ENCODE peak calls at places on chromosome 18, in four cellular contexts. One of them, this sample, is unnamed.
A peak's percentile ranks its signal among the peaks of the same experiment; 100 is the strongest.

GRCh38 chr18:10923671-10924070 is 225.7 kb downstream of the PIEZO2 start:
- DNase-seq in SJSA1: no peak
- DNase-seq in brain microvascular endothelial cell: no peak
- DNase-seq in bronchial epithelial cell: no peak
- DNase-seq in this sample: no peak

GRCh38 chr18:3995476-3996102 is 459.5 kb downstream of the DLGAP1 start:
- DNase-seq in SJSA1: peak; percentile 33
- DNase-seq in brain microvascular endothelial cell: peak; percentile 33
- DNase-seq in bronchial epithelial cell: peak; percentile 67
- DNase-seq in this sample: no peak

GRCh38 chr18:41324934-41325333 is 630.1 kb upstream of the PIK3C3 start:
- DNase-seq in SJSA1: no peak
- DNase-seq in brain microvascular endothelial cell: no peak
- DNase-seq in bronchial epithelial cell: peak; percentile 89
- DNase-seq in this sample: peak; percentile 7

GRCh38 chr18:12637393-12637792 is 20.5 kb downstream of the SPIRE1 start:
- DNase-seq in SJSA1: no peak
- DNase-seq in brain microvascular endothelial cell: peak; percentile 40
- DNase-seq in bronchial epithelial cell: no peak
- DNase-seq in this sample: no peak

GRCh38 chr18:32803571-32803970 is 30.7 kb upstream of the KLHL14 start:
- DNase-seq in SJSA1: no peak
- DNase-seq in brain microvascular endothelial cell: no peak
- DNase-seq in bronchial epithelial cell: no peak
- DNase-seq in this sample: no peak

GRCh38 chr18:392926-393325 is 107.6 kb downstream of the COLEC12 start:
- DNase-seq in SJSA1: no peak
- DNase-seq in brain microvascular endothelial cell: no peak
- DNase-seq in bronchial epithelial cell: no peak
- DNase-seq in this sample: no peak

GRCh38 chr18:73088445-73088844 is 220.7 kb upstream of the NETO1 start:
- DNase-seq in SJSA1: no peak
- DNase-seq in brain microvascular endothelial cell: no peak
- DNase-seq in bronchial epithelial cell: no peak
- DNase-seq in this sample: no peak

GRCh38 chr18:53906681-53907080 is 317.8 kb downstream of the MBD2 start:
- DNase-seq in SJSA1: no peak
- DNase-seq in brain microvascular endothelial cell: no peak
- DNase-seq in bronchial epithelial cell: no peak
- DNase-seq in this sample: no peak

GRCh38 chr18:73646772-73647171 is 500.9 kb downstream of the FBXO15 start:
- DNase-seq in SJSA1: peak; percentile 11
- DNase-seq in brain microvascular endothelial cell: peak; percentile 44
- DNase-seq in bronchial epithelial cell: peak; percentile 93
- DNase-seq in this sample: peak; percentile 29

GRCh38 chr18:10057808-10058791 is 144.3 kb downstream of the VAPA start:
- DNase-seq in SJSA1: peak; percentile 88
- DNase-seq in brain microvascular endothelial cell: peak; percentile 59
- DNase-seq in bronchial epithelial cell: peak; percentile 74
- DNase-seq in this sample: peak; percentile 81

GRCh38 chr18:3867768-3868445 is 417.9 kb downstream of the TGIF1 start:
- DNase-seq in SJSA1: no peak
- DNase-seq in brain microvascular endothelial cell: no peak
- DNase-seq in bronchial epithelial cell: no peak
- DNase-seq in this sample: no peak

GRCh38 chr18:76379226-76380126 is 115.6 kb downstream of the ZNF516 start:
- DNase-seq in SJSA1: no peak
- DNase-seq in brain microvascular endothelial cell: no peak
- DNase-seq in bronchial epithelial cell: no peak
- DNase-seq in this sample: no peak

GRCh38 chr18:9348079-9348671 is 13.6 kb downstream of the TWSG1 start:
- DNase-seq in SJSA1: peak; percentile 59
- DNase-seq in brain microvascular endothelial cell: peak; percentile 21
- DNase-seq in bronchial epithelial cell: no peak
- DNase-seq in this sample: no peak

GRCh38 chr18:50545936-50546335 is 14.0 kb upstream of the MAPK4 start:
- DNase-seq in SJSA1: no peak
- DNase-seq in brain microvascular endothelial cell: no peak
- DNase-seq in bronchial epithelial cell: no peak
- DNase-seq in this sample: no peak

GRCh38 chr18:54240629-54241107 is 16.2 kb upstream of the MBD2 start:
- DNase-seq in SJSA1: no peak
- DNase-seq in brain microvascular endothelial cell: no peak
- DNase-seq in bronchial epithelial cell: no peak
- DNase-seq in this sample: no peak

GRCh38 chr18:44744206-44745180 is 63.8 kb downstream of the SETBP1 start:
- DNase-seq in SJSA1: no peak
- DNase-seq in brain microvascular endothelial cell: no peak
- DNase-seq in bronchial epithelial cell: no peak
- DNase-seq in this sample: no peak

DNA sequence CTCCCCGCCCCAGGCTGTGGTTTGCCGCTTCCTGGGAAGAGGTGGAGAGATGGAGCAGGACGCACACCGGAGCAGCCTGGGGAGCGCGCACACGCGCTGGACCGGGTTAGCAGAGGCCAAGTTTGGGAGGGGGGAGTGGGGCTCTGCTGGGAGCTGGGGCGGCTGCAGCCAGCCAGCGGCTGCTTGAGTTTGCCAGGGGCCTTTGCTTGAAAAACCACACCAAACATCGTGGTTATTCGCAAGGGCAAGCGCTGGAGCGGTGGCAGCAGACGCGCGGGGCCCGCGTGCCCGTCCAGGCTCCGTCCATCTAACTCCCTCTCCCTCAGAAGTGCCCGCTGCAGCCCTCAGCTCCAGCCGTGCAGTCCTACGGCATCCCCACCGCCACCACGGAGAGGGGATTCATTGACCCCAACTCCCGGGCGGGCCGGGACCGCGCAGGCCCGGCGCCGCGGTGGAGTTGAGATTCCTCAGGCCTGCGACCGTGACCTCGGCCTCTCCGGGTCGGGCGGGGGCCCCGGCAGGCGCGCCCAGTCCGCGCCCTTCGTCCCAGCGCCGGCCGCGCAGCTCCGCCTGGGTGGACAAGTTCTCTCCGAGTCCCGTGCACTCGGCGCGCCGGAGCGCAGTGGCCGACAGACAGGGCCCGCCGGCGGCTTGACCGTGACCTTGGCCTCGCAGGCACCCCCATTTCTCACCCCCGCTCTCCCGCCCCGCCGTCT is 4.5 kb downstream of the PTGR3 start:
- DNase-seq in SJSA1: no peak
- DNase-seq in brain microvascular endothelial cell: no peak
- DNase-seq in bronchial epithelial cell: no peak
- DNase-seq in this sample: no peak
- H3K4me3 ChIP-seq in SJSA1: no peak overlapping the region
- H3K4me3 ChIP-seq in brain microvascular endothelial cell: peak overlapping the region; percentile 49
- H3K4me3 ChIP-seq in bronchial epithelial cell: peak overlapping the region; percentile 27
- H3K4me3 ChIP-seq in this sample: peak overlapping the region; percentile 45

GRCh38 chr18:49074505-49074904 is 123.7 kb upstream of the SMAD7 start:
- DNase-seq in SJSA1: no peak
- DNase-seq in brain microvascular endothelial cell: no peak
- DNase-seq in bronchial epithelial cell: no peak
- DNase-seq in this sample: no peak

GRCh38 chr18:49073431-49073830 is 122.7 kb upstream of the SMAD7 start:
- DNase-seq in SJSA1: no peak
- DNase-seq in brain microvascular endothelial cell: no peak
- DNase-seq in bronchial epithelial cell: no peak
- DNase-seq in this sample: no peak

GRCh38 chr18:49072524-49072934 is 121.8 kb upstream of the SMAD7 start:
- DNase-seq in SJSA1: no peak
- DNase-seq in brain microvascular endothelial cell: no peak
- DNase-seq in bronchial epithelial cell: peak; percentile 17
- DNase-seq in this sample: no peak

GRCh38 chr18:49071776-49072175 is 121.0 kb upstream of the SMAD7 start:
- DNase-seq in SJSA1: no peak
- DNase-seq in brain microvascular endothelial cell: no peak
- DNase-seq in bronchial epithelial cell: no peak
- DNase-seq in this sample: no peak

GRCh38 chr18:49072940-49073339 is 122.2 kb upstream of the SMAD7 start:
- DNase-seq in SJSA1: no peak
- DNase-seq in brain microvascular endothelial cell: no peak
- DNase-seq in bronchial epithelial cell: peak; percentile 70
- DNase-seq in this sample: no peak
- H3K4me3 ChIP-seq in SJSA1: no peak overlapping the region
- H3K4me3 ChIP-seq in brain microvascular endothelial cell: no peak overlapping the region
- H3K4me3 ChIP-seq in bronchial epithelial cell: no peak overlapping the region
- H3K4me3 ChIP-seq in this sample: no peak overlapping the region

DNA sequence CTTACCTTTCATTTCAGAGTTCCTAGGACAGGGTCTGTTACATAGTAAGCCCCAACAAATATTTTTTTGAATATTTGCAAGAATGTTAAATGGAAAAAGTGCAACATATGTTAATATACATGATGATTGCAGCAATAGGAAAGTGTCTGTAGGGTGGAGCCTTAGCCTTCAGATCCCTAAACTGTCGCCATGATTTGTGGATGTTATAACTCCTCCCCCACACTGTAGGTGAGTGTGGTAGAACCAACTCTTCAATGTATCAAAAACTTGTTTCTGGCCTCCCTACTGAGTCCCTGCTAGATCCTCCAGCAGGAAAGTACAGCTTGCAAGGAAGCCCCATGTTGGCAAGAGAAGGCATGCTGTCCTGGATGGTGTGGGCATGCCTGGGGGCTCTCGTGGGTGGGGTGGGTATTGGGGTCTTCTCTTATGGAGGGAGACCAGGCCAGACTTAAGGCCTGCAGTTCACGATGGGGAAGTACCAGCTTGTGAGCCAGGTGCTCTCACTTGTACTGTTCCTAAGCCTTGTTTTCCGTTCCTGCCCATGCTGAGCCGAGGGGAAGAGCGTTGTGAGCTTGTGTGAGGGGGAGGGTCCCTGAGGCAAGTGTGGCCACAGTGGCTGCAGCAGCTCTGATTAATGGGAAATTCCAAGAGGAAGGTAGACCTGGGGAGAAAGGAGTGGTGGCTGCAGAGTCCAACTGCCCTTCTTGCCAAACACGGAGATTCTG is 11.4 kb downstream of the FHOD3 start:
- DNase-seq in SJSA1: no peak
- DNase-seq in brain microvascular endothelial cell: no peak
- DNase-seq in bronchial epithelial cell: no peak
- DNase-seq in this sample: no peak
- H3K4me3 ChIP-seq in SJSA1: no peak overlapping the region
- H3K4me3 ChIP-seq in brain microvascular endothelial cell: no peak overlapping the region
- H3K4me3 ChIP-seq in bronchial epithelial cell: peak overlapping the region; percentile 5
- H3K4me3 ChIP-seq in this sample: no peak overlapping the region

GRCh38 chr18:57437433-57437781 is 2.2 kb downstream of the ONECUT2 start:
- DNase-seq in SJSA1: no peak
- DNase-seq in brain microvascular endothelial cell: no peak
- DNase-seq in bronchial epithelial cell: no peak
- DNase-seq in this sample: no peak
- H3K4me3 ChIP-seq in SJSA1: no peak overlapping the region
- H3K4me3 ChIP-seq in brain microvascular endothelial cell: no peak overlapping the region
- H3K4me3 ChIP-seq in bronchial epithelial cell: no peak overlapping the region
- H3K4me3 ChIP-seq in this sample: peak overlapping the region; percentile 33

GRCh38 chr18:26134110-26134509 is 441 bp downstream of the PSMA8 start:
- DNase-seq in SJSA1: no peak
- DNase-seq in brain microvascular endothelial cell: no peak
- DNase-seq in bronchial epithelial cell: no peak
- DNase-seq in this sample: no peak

GRCh38 chr18:26135563-26135962 is 1.9 kb downstream of the PSMA8 start:
- DNase-seq in SJSA1: no peak
- DNase-seq in brain microvascular endothelial cell: no peak
- DNase-seq in bronchial epithelial cell: no peak
- DNase-seq in this sample: no peak

GRCh38 chr18:26133652-26134051 is at the start of gene PSMA8:
- DNase-seq in SJSA1: no peak
- DNase-seq in brain microvascular endothelial cell: no peak
- DNase-seq in bronchial epithelial cell: no peak
- DNase-seq in this sample: no peak
- H3K4me3 ChIP-seq in SJSA1: no peak within 1 kb of the TSS
- H3K4me3 ChIP-seq in brain microvascular endothelial cell: peak within 1 kb of the TSS; percentile 4
- H3K4me3 ChIP-seq in bronchial epithelial cell: no peak within 1 kb of the TSS
- H3K4me3 ChIP-seq in this sample: no peak within 1 kb of the TSS

GRCh38 chr18:58299135-58299473 is 255.1 kb downstream of the NEDD4L start:
- DNase-seq in SJSA1: no peak
- DNase-seq in brain microvascular endothelial cell: no peak
- DNase-seq in bronchial epithelial cell: no peak
- DNase-seq in this sample: no peak

GRCh38 chr18:58300867-58301266 is 256.8 kb downstream of the NEDD4L start:
- DNase-seq in SJSA1: no peak
- DNase-seq in brain microvascular endothelial cell: no peak
- DNase-seq in bronchial epithelial cell: peak; percentile 57
- DNase-seq in this sample: no peak

GRCh38 chr18:58297198-58297597 is 253.2 kb downstream of the NEDD4L start:
- DNase-seq in SJSA1: no peak
- DNase-seq in brain microvascular endothelial cell: peak; percentile 86
- DNase-seq in bronchial epithelial cell: peak; percentile 74
- DNase-seq in this sample: no peak

GRCh38 chr18:58299936-58300335 is 255.9 kb downstream of the NEDD4L start:
- DNase-seq in SJSA1: no peak
- DNase-seq in brain microvascular endothelial cell: no peak
- DNase-seq in bronchial epithelial cell: no peak
- DNase-seq in this sample: no peak

GRCh38 chr18:58298251-58299134 is 254.5 kb downstream of the NEDD4L start:
- DNase-seq in SJSA1: no peak
- DNase-seq in brain microvascular endothelial cell: no peak
- DNase-seq in bronchial epithelial cell: peak; percentile 40
- DNase-seq in this sample: no peak
- H3K4me3 ChIP-seq in SJSA1: no peak overlapping the region
- H3K4me3 ChIP-seq in brain microvascular endothelial cell: no peak overlapping the region
- H3K4me3 ChIP-seq in bronchial epithelial cell: no peak overlapping the region
- H3K4me3 ChIP-seq in this sample: no peak overlapping the region

GRCh38 chr18:56721031-56721430 is 69.9 kb downstream of the WDR7 start:
- DNase-seq in SJSA1: no peak
- DNase-seq in brain microvascular endothelial cell: no peak
- DNase-seq in bronchial epithelial cell: no peak
- DNase-seq in this sample: no peak

GRCh38 chr18:56721491-56721890 is 70.3 kb downstream of the WDR7 start:
- DNase-seq in SJSA1: no peak
- DNase-seq in brain microvascular endothelial cell: peak; percentile 52
- DNase-seq in bronchial epithelial cell: no peak
- DNase-seq in this sample: no peak

GRCh38 chr18:56726906-56727305 is 75.7 kb downstream of the WDR7 start:
- DNase-seq in SJSA1: no peak
- DNase-seq in brain microvascular endothelial cell: no peak
- DNase-seq in bronchial epithelial cell: no peak
- DNase-seq in this sample: no peak

GRCh38 chr18:56723706-56724105 is 72.5 kb downstream of the WDR7 start:
- DNase-seq in SJSA1: no peak
- DNase-seq in brain microvascular endothelial cell: no peak
- DNase-seq in bronchial epithelial cell: no peak
- DNase-seq in this sample: no peak

GRCh38 chr18:56722518-56722917 is 71.4 kb downstream of the WDR7 start:
- DNase-seq in SJSA1: no peak
- DNase-seq in brain microvascular endothelial cell: no peak
- DNase-seq in bronchial epithelial cell: no peak
- DNase-seq in this sample: no peak
- H3K4me3 ChIP-seq in SJSA1: no peak overlapping the region
- H3K4me3 ChIP-seq in brain microvascular endothelial cell: no peak overlapping the region
- H3K4me3 ChIP-seq in bronchial epithelial cell: no peak overlapping the region
- H3K4me3 ChIP-seq in this sample: no peak overlapping the region